ENCODE peak calls at places on chromosome 5, in ten cellular contexts. One of them, this sample, is unnamed.

GRCh38 chr5:91848453-91848852 is 465.3 kb upstream of the ARRDC3 start:
- DNase-seq in Peyer's patch: no peak
- DNase-seq in psoas muscle: no peak
- DNase-seq in WTC11: no peak
- DNase-seq in NCI-H2029: no peak
- DNase-seq in coronary artery: no peak
- DNase-seq in KBM-7: no peak
- DNase-seq in ureter: no peak
- DNase-seq in fibroblast of mammary gland: peak; percentile 98
- DNase-seq in effector memory CD8-positive, alpha-beta T cell: no peak
- DNase-seq in this sample: no peak

GRCh38 chr5:2582106-2582505 is 169.4 kb downstream of the IRX2 start:
- DNase-seq in KBM-7: no peak
- DNase-seq in NCI-H2029: peak; percentile 6
- DNase-seq in psoas muscle: no peak
- DNase-seq in WTC11: no peak
- DNase-seq in ureter: no peak
- DNase-seq in fibroblast of mammary gland: no peak
- DNase-seq in Peyer's patch: no peak
- DNase-seq in effector memory CD8-positive, alpha-beta T cell: no peak
- DNase-seq in coronary artery: no peak
- DNase-seq in this sample: no peak

GRCh38 chr5:76351577-76351976 is 51.5 kb upstream of the IQGAP2 start:
- DNase-seq in effector memory CD8-positive, alpha-beta T cell: no peak
- DNase-seq in KBM-7: no peak
- DNase-seq in WTC11: no peak
- DNase-seq in fibroblast of mammary gland: no peak
- DNase-seq in ureter: no peak
- DNase-seq in Peyer's patch: peak; percentile 49
- DNase-seq in NCI-H2029: no peak
- DNase-seq in coronary artery: no peak
- DNase-seq in psoas muscle: no peak
- DNase-seq in this sample: no peak

GRCh38 chr5:122183098-122183794 is 53.9 kb downstream of the ZNF474 start:
- DNase-seq in coronary artery: peak; percentile 86
- DNase-seq in psoas muscle: peak; percentile 73
- DNase-seq in KBM-7: no peak
- DNase-seq in ureter: peak; percentile 68
- DNase-seq in WTC11: no peak
- DNase-seq in effector memory CD8-positive, alpha-beta T cell: no peak
- DNase-seq in NCI-H2029: no peak
- DNase-seq in Peyer's patch: peak; percentile 48
- DNase-seq in fibroblast of mammary gland: peak; percentile 86
- DNase-seq in this sample: peak; percentile 90

GRCh38 chr5:178244566-178244965 is 12.0 kb upstream of the PHYKPL start:
- DNase-seq in NCI-H2029: no peak
- DNase-seq in psoas muscle: no peak
- DNase-seq in coronary artery: no peak
- DNase-seq in ureter: no peak
- DNase-seq in Peyer's patch: no peak
- DNase-seq in WTC11: no peak
- DNase-seq in KBM-7: peak; percentile 37
- DNase-seq in fibroblast of mammary gland: peak; percentile 28
- DNase-seq in effector memory CD8-positive, alpha-beta T cell: no peak
- DNase-seq in this sample: no peak

GRCh38 chr5:177498013-177498847 is 826 bp upstream of the PDLIM7 start:
- DNase-seq in NCI-H2029: no peak
- DNase-seq in fibroblast of mammary gland: no peak
- DNase-seq in Peyer's patch: peak; percentile 68
- DNase-seq in KBM-7: no peak
- DNase-seq in coronary artery: no peak
- DNase-seq in psoas muscle: peak; percentile 81
- DNase-seq in ureter: no peak
- DNase-seq in effector memory CD8-positive, alpha-beta T cell: no peak
- DNase-seq in WTC11: peak; percentile 67
- DNase-seq in this sample: peak; percentile 45

GRCh38 chr5:75156585-75156984 is 80.1 kb downstream of the ANKRD31 start:
- DNase-seq in ureter: no peak
- DNase-seq in WTC11: no peak
- DNase-seq in coronary artery: no peak
- DNase-seq in effector memory CD8-positive, alpha-beta T cell: no peak
- DNase-seq in psoas muscle: no peak
- DNase-seq in Peyer's patch: no peak
- DNase-seq in NCI-H2029: no peak
- DNase-seq in KBM-7: no peak
- DNase-seq in fibroblast of mammary gland: peak; percentile 16
- DNase-seq in this sample: no peak

GRCh38 chr5:136638084-136638483 is 272.7 kb upstream of the TRPC7 start:
- DNase-seq in NCI-H2029: no peak
- DNase-seq in KBM-7: no peak
- DNase-seq in fibroblast of mammary gland: no peak
- DNase-seq in psoas muscle: no peak
- DNase-seq in ureter: no peak
- DNase-seq in Peyer's patch: no peak
- DNase-seq in effector memory CD8-positive, alpha-beta T cell: no peak
- DNase-seq in coronary artery: no peak
- DNase-seq in WTC11: no peak
- DNase-seq in this sample: no peak

GRCh38 chr5:138276402-138277054 is 2.1 kb upstream of the GFRA3 start:
- DNase-seq in effector memory CD8-positive, alpha-beta T cell: no peak
- DNase-seq in fibroblast of mammary gland: no peak
- DNase-seq in psoas muscle: no peak
- DNase-seq in KBM-7: no peak
- DNase-seq in coronary artery: no peak
- DNase-seq in NCI-H2029: peak; percentile 96
- DNase-seq in ureter: no peak
- DNase-seq in Peyer's patch: no peak
- DNase-seq in WTC11: no peak
- DNase-seq in this sample: no peak

GRCh38 chr5:149061341-149061740 is 1.5 kb downstream of the SH3TC2 start:
- DNase-seq in ureter: no peak
- DNase-seq in psoas muscle: no peak
- DNase-seq in NCI-H2029: no peak
- DNase-seq in coronary artery: no peak
- DNase-seq in fibroblast of mammary gland: no peak
- DNase-seq in Peyer's patch: no peak
- DNase-seq in KBM-7: no peak
- DNase-seq in effector memory CD8-positive, alpha-beta T cell: no peak
- DNase-seq in WTC11: no peak
- DNase-seq in this sample: no peak

This sample was measured in transverse colon.